ENCODE peak calls at places on chromosome 20, in seven cellular contexts. O is HFF-Myc, N is fibroblast of mammary gland, C is neuronal stem cell, U is breast epithelium, V is OCI-LY7, T is adrenal gland. L is an unnamed sample.

GRCh38 chr20:10676518-10676917 is 2.7 kb upstream of the JAG1 start:
- DNase-seq in C (no peak), O (no peak), V (no peak), N (no peak), U (no peak), T (no peak), L (no peak)

GRCh38 chr20:63133481-63134091 is 82.3 kb downstream of the YTHDF1 start:
- DNase-seq in O (no peak), V (no peak), N (no peak), C (no peak), T (no peak), U (no peak), L (no peak)

GRCh38 chr20:21028921-21029320 is 77.2 kb downstream of the LINC00237 start:
- DNase-seq in C (no peak), T (no peak), N (no peak), U (no peak), O (no peak), V (no peak), L (no peak)

GRCh38 chr20:48490976-48491657 is 336.7 kb downstream of the PREX1 start:
- DNase-seq in C (no peak), V (no peak), N (no peak), O (no peak), U (no peak), T (no peak), L (no peak)

GRCh38 chr20:60512436-60512835 is 554.2 kb downstream of the CDH26 start:
- DNase-seq in N (peak; percentile 59), C (peak; percentile 31), T (no peak), O (no peak), V (no peak), U (no peak), L (peak; percentile 80)

GRCh38 chr20:20184149-20184548 is 131.8 kb downstream of the CFAP61 start:
- DNase-seq in V (no peak), O (no peak), C (no peak), T (no peak), U (no peak), N (peak; percentile 16), L (peak; percentile 0)

GRCh38 chr20:48747840-48748416 is 79.9 kb downstream of the PREX1 start:
- DNase-seq in T (no peak), U (no peak), O (no peak), C (no peak), N (no peak), V (peak; percentile 24), L (no peak)

GRCh38 chr20:2585811-2586210 is 49.4 kb downstream of the TMC2 start:
- DNase-seq in C (no peak), O (peak; percentile 27), U (no peak), N (peak; percentile 70), V (no peak), T (no peak), L (peak; percentile 29)

GRCh38 chr20:58702161-58702510 is 9.5 kb downstream of the NPEPL1 start:
- DNase-seq in O (no peak), U (no peak), V (no peak), N (no peak), C (no peak), T (peak; percentile 43), L (no peak)

GRCh38 chr20:17617868-17618672 is 48.2 kb downstream of the DSTN start:
- DNase-seq in O (no peak), N (no peak), V (no peak), U (peak; percentile 66), C (no peak), T (peak; percentile 51), L (no peak)

GRCh38 chr20:53902968-53903651 is 167.3 kb downstream of the BCAS1 start:
- DNase-seq in T (no peak), V (no peak), U (no peak), O (no peak), N (peak; percentile 60), C (no peak), L (no peak)
- H3K4me3 ChIP-seq in T (no peak overlapping the region), V (no peak overlapping the region), U (no peak overlapping the region), O (no peak overlapping the region), N (no peak overlapping the region), C (no peak overlapping the region), L (no peak overlapping the region)

GRCh38 chr20:44068780-44069191 is 118.2 kb downstream of the JPH2 start:
- DNase-seq in U (peak; percentile 11), N (no peak), T (peak; percentile 40), C (no peak), O (no peak), V (no peak), L (no peak)
- H3K4me3 ChIP-seq in U (no peak overlapping the region), N (no peak overlapping the region), T (no peak overlapping the region), C (no peak overlapping the region), O (no peak overlapping the region), V (no peak overlapping the region), L (no peak overlapping the region)

GRCh38 chr20:56829788-56830385 is 200.8 kb downstream of the TFAP2C start:
- DNase-seq in U (no peak), C (no peak), N (no peak), T (no peak), O (no peak), V (peak; percentile 52), L (no peak)
- H3K4me3 ChIP-seq in U (no peak overlapping the region), C (peak overlapping the region; percentile 11), N (no peak overlapping the region), T (no peak overlapping the region), O (no peak overlapping the region), V (peak overlapping the region; percentile 38), L (no peak overlapping the region)

GRCh38 chr20:3673551-3674070 is 8.2 kb downstream of the ADAM33 start:
- DNase-seq in T (no peak), V (no peak), U (no peak), C (no peak), N (no peak), O (no peak), L (no peak)
- H3K4me3 ChIP-seq in T (no peak overlapping the region), V (no peak overlapping the region), U (no peak overlapping the region), C (no peak overlapping the region), N (no peak overlapping the region), O (no peak overlapping the region), L (no peak overlapping the region)

DNA sequence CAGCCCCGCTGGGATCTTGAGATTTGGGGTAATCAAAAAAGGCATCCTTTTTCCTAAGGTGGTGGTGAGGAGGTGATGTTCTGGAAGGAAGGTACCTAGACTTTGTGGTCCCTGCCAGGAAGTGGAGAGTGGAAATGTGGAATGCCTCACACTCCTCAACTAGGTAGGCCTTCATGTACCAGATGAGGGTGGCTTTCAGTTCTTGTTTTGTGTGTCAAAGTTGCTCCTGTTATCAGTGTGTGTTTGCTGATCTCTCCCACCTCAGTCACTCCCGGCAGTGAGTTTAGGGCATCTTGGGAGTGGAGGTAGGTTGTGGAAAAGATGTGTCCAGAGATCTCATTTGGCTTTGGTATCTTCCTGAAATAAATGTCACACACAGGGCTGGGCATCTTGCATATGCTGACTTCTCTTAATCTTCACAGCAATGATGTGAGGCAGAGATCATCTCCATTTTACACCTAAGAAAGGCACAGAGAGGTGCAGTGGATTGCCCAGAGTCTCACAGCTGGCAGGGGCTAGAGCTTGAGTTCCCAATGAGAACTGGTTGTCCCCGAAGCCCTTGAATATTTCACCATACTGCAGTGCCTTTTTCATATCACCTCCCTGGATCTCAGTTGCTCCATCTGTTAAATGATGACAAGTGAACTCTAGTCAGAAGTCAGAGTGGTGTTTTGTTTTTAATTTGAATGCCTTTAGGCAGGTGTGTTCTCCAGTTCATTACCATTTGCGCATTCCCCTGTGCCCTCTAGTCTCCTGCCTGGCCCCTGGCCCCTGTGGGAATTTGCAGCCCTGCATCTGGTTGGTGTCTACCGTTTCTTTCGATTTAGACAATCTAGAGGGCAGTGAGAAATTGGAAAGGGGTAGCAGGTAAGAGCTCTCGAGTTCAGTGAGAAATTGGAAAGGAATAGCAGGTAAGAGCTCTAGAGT is 2.9 kb downstream of the PKIG start:
- DNase-seq in T (no peak), U (no peak), O (no peak), C (no peak), V (peak; percentile 76), N (no peak), L (no peak)
- H3K4me3 ChIP-seq in T (no peak overlapping the region), U (peak overlapping the region; percentile 35), O (peak overlapping the region; percentile 56), C (no peak overlapping the region), V (peak overlapping the region; percentile 72), N (no peak overlapping the region), L (no peak overlapping the region)

GRCh38 chr20:22691369-22692118 is 107.2 kb upstream of the FOXA2 start:
- DNase-seq in O (peak; percentile 12), C (peak; percentile 72), V (peak; percentile 50), U (peak; percentile 56), N (peak; percentile 64), T (peak; percentile 91), L (peak; percentile 64)
- H3K4me3 ChIP-seq in O (no peak overlapping the region), C (no peak overlapping the region), V (no peak overlapping the region), U (peak overlapping the region; percentile 35), N (no peak overlapping the region), T (no peak overlapping the region), L (no peak overlapping the region)

GRCh38 chr20:46689754-46690085 is 476 bp upstream of the TP53RK start:
- DNase-seq in O (no peak), U (no peak), C (no peak), V (no peak), N (no peak), T (no peak), L (no peak)
- H3K4me3 ChIP-seq in O (peak overlapping the region; percentile 36), U (peak overlapping the region; percentile 83), C (no peak overlapping the region), V (peak overlapping the region; percentile 74), N (peak overlapping the region; percentile 59), T (peak overlapping the region; percentile 67), L (peak overlapping the region; percentile 61)

GRCh38 chr20:50279988-50280850 is 89.6 kb downstream of the CEBPB start:
- DNase-seq in O (no peak), T (no peak), U (no peak), N (no peak), C (no peak), V (no peak), L (no peak)
- H3K4me3 ChIP-seq in O (no peak overlapping the region), T (no peak overlapping the region), U (no peak overlapping the region), N (no peak overlapping the region), C (no peak overlapping the region), V (no peak overlapping the region), L (no peak overlapping the region)

DNA sequence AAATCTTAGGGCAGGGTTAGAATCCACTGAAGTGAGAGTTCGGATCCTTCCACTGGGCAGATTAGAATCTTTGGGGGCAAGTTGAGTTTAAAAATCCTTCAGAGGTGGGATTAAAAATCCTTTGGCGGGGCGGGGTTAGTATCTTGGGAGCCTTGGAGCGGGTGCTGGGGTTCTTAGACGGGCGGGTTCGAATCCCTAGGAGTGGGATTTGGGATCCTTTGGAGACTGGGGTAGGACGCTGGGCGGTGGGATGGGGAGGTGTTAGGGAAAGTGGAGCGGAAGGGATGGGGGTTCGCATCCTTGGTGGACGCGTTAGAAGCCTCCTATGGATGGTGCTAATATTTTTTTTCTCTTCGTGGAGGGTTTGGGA is 337 bp upstream of the HCK start:
- DNase-seq in V (no peak), C (no peak), N (no peak), O (no peak), U (no peak), T (no peak), L (no peak)
- H3K4me3 ChIP-seq in V (no peak overlapping the region), C (no peak overlapping the region), N (no peak overlapping the region), O (no peak overlapping the region), U (peak overlapping the region; percentile 60), T (no peak overlapping the region), L (no peak overlapping the region)

L was measured in AG10803.